ENCODE peak calls at places on chromosomes 4 and X, in seven cellular contexts. One of them, this sample, is unnamed.

GRCh38 chr4:99510721-99511120 is at the start of gene C4orf17:
- DNase-seq in stomach: no peak
- DNase-seq in upper lobe of right lung: no peak
- DNase-seq in cardiac fibroblast: no peak
- DNase-seq in left lung: no peak
- DNase-seq in BJ: no peak
- DNase-seq in tibial nerve: no peak
- DNase-seq in this sample: no peak

GRCh38 chr4:105194328-105195231 is 47.9 kb downstream of the TET2 start:
- DNase-seq in tibial nerve: no peak
- DNase-seq in stomach: no peak
- DNase-seq in BJ: no peak
- DNase-seq in cardiac fibroblast: no peak
- DNase-seq in upper lobe of right lung: no peak
- DNase-seq in left lung: no peak
- DNase-seq in this sample: no peak

GRCh38 chr4:38002451-38003071 is 42.4 kb downstream of the PTTG2 start:
- DNase-seq in BJ: no peak
- DNase-seq in cardiac fibroblast: no peak
- DNase-seq in upper lobe of right lung: no peak
- DNase-seq in left lung: no peak
- DNase-seq in tibial nerve: no peak
- DNase-seq in stomach: no peak
- DNase-seq in this sample: no peak

GRCh38 chr4:54872246-54872645 is 214.5 kb downstream of the KIT start:
- DNase-seq in cardiac fibroblast: no peak
- DNase-seq in stomach: no peak
- DNase-seq in BJ: peak; percentile 40
- DNase-seq in left lung: no peak
- DNase-seq in tibial nerve: no peak
- DNase-seq in upper lobe of right lung: no peak
- DNase-seq in this sample: no peak

GRCh38 chr4:147707892-147708672 is 23.8 kb upstream of the ARHGAP10 start:
- DNase-seq in stomach: peak; percentile 68
- DNase-seq in tibial nerve: peak; percentile 85
- DNase-seq in cardiac fibroblast: peak; percentile 67
- DNase-seq in BJ: no peak
- DNase-seq in left lung: no peak
- DNase-seq in upper lobe of right lung: no peak
- DNase-seq in this sample: no peak

GRCh38 chrX:134792077-134792476 is 133.8 kb upstream of the PLAC1 start:
- DNase-seq in tibial nerve: no peak
- DNase-seq in upper lobe of right lung: no peak
- DNase-seq in BJ: no peak
- DNase-seq in cardiac fibroblast: no peak
- DNase-seq in stomach: no peak
- DNase-seq in left lung: no peak
- DNase-seq in this sample: no peak

GRCh38 chrX:18964880-18965279 is 19.0 kb downstream of the PHKA2 start:
- DNase-seq in cardiac fibroblast: peak; percentile 14
- DNase-seq in tibial nerve: no peak
- DNase-seq in BJ: no peak
- DNase-seq in left lung: no peak
- DNase-seq in stomach: no peak
- DNase-seq in upper lobe of right lung: no peak
- DNase-seq in this sample: no peak

GRCh38 chr4:142314183-142314582 is 531.9 kb downstream of the INPP4B start:
- DNase-seq in left lung: no peak
- DNase-seq in stomach: no peak
- DNase-seq in tibial nerve: no peak
- DNase-seq in cardiac fibroblast: no peak
- DNase-seq in BJ: no peak
- DNase-seq in upper lobe of right lung: no peak
- DNase-seq in this sample: no peak

GRCh38 chr4:88989990-88990389 is 67.0 kb downstream of the FAM13A start:
- DNase-seq in left lung: no peak
- DNase-seq in tibial nerve: no peak
- DNase-seq in stomach: no peak
- DNase-seq in cardiac fibroblast: peak; percentile 27
- DNase-seq in BJ: no peak
- DNase-seq in upper lobe of right lung: no peak
- DNase-seq in this sample: no peak

GRCh38 chrX:82748901-82749505 is 759.1 kb upstream of the POU3F4 start:
- DNase-seq in cardiac fibroblast: no peak
- DNase-seq in upper lobe of right lung: no peak
- DNase-seq in tibial nerve: no peak
- DNase-seq in stomach: no peak
- DNase-seq in BJ: no peak
- DNase-seq in left lung: no peak
- DNase-seq in this sample: no peak

GRCh38 chrX:29787666-29788065 is 427.7 kb upstream of the MAGEB2 start:
- DNase-seq in tibial nerve: no peak
- DNase-seq in left lung: no peak
- DNase-seq in upper lobe of right lung: no peak
- DNase-seq in BJ: no peak
- DNase-seq in stomach: no peak
- DNase-seq in cardiac fibroblast: no peak
- DNase-seq in this sample: no peak

GRCh38 chrX:45781901-45782553 is 581.4 kb upstream of the DIPK2B start:
- DNase-seq in tibial nerve: no peak
- DNase-seq in BJ: no peak
- DNase-seq in stomach: no peak
- DNase-seq in cardiac fibroblast: peak; percentile 73
- DNase-seq in left lung: no peak
- DNase-seq in upper lobe of right lung: no peak
- DNase-seq in this sample: no peak

GRCh38 chr4:52852041-52852440 is 10.1 kb upstream of the RASL11B start:
- DNase-seq in BJ: no peak
- DNase-seq in upper lobe of right lung: no peak
- DNase-seq in cardiac fibroblast: no peak
- DNase-seq in stomach: no peak
- DNase-seq in left lung: no peak
- DNase-seq in tibial nerve: no peak
- DNase-seq in this sample: no peak

GRCh38 chrX:154463611-154464220 is 5.6 kb downstream of the PLXNA3 start:
- DNase-seq in upper lobe of right lung: no peak
- DNase-seq in tibial nerve: no peak
- DNase-seq in left lung: no peak
- DNase-seq in cardiac fibroblast: no peak
- DNase-seq in stomach: no peak
- DNase-seq in BJ: no peak
- DNase-seq in this sample: no peak

GRCh38 chr4:170395773-170396172 is 306.0 kb upstream of the AADAT start:
- DNase-seq in upper lobe of right lung: no peak
- DNase-seq in left lung: no peak
- DNase-seq in BJ: no peak
- DNase-seq in tibial nerve: no peak
- DNase-seq in stomach: no peak
- DNase-seq in cardiac fibroblast: no peak
- DNase-seq in this sample: no peak

GRCh38 chr4:56410247-56410646 is 23.0 kb upstream of the AASDH start:
- DNase-seq in stomach: peak; percentile 47
- DNase-seq in cardiac fibroblast: peak; percentile 98
- DNase-seq in BJ: peak; percentile 96
- DNase-seq in tibial nerve: peak; percentile 78
- DNase-seq in left lung: peak; percentile 36
- DNase-seq in upper lobe of right lung: no peak
- DNase-seq in this sample: peak; percentile 95
- H3K4me3 ChIP-seq in stomach: no peak overlapping the region
- H3K4me3 ChIP-seq in cardiac fibroblast: peak overlapping the region; percentile 19
- H3K4me3 ChIP-seq in BJ: peak overlapping the region; percentile 30
- H3K4me3 ChIP-seq in tibial nerve: peak overlapping the region; percentile 13
- H3K4me3 ChIP-seq in left lung: no peak overlapping the region
- H3K4me3 ChIP-seq in upper lobe of right lung: peak overlapping the region; percentile 30
- H3K4me3 ChIP-seq in this sample: peak overlapping the region; percentile 36

DNA sequence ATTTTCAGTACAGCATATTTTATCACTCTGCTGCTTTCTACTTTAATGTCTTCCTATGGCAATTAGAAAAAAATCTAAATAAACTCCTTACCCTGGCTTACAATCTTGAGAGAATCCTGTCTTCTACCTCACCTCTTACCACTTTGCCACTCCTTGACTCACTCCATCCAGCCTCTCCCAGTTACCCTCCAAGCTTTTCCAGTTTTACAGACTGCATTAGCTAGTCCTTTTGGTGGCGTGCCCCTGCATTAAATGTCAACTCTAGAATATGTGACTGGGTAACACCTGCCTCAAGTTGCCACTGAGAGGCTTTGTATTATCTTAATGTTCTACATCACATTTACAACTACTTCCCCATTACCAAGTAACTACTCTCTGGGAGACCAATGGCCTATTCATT is 7.5 kb upstream of the CDKL2 start:
- DNase-seq in tibial nerve: no peak
- DNase-seq in stomach: no peak
- DNase-seq in upper lobe of right lung: no peak
- DNase-seq in cardiac fibroblast: no peak
- DNase-seq in BJ: no peak
- DNase-seq in left lung: no peak
- DNase-seq in this sample: no peak
- TF ChIP-seq CTCF in tibial nerve: no peak
- TF ChIP-seq CTCF in stomach: no peak
- TF ChIP-seq CTCF in upper lobe of right lung: no peak
- TF ChIP-seq CTCF in cardiac fibroblast: no peak
- TF ChIP-seq CTCF in BJ: no peak
- TF ChIP-seq CTCF in left lung: no peak
- TF ChIP-seq CTCF in this sample: no peak

GRCh38 chrX:130523460-130524394 is 121.9 kb downstream of the RBMX2 start:
- DNase-seq in BJ: no peak
- DNase-seq in cardiac fibroblast: peak; percentile 1
- DNase-seq in upper lobe of right lung: no peak
- DNase-seq in tibial nerve: peak; percentile 17
- DNase-seq in stomach: peak; percentile 46
- DNase-seq in left lung: no peak
- DNase-seq in this sample: peak; percentile 4
- H3K4me3 ChIP-seq in BJ: peak overlapping the region; percentile 43
- H3K4me3 ChIP-seq in cardiac fibroblast: peak overlapping the region; percentile 40
- H3K4me3 ChIP-seq in upper lobe of right lung: peak overlapping the region; percentile 25
- H3K4me3 ChIP-seq in tibial nerve: peak overlapping the region; percentile 32
- H3K4me3 ChIP-seq in stomach: peak overlapping the region; percentile 31
- H3K4me3 ChIP-seq in left lung: no peak overlapping the region
- H3K4me3 ChIP-seq in this sample: peak overlapping the region; percentile 46

GRCh38 chrX:13764765-13765164 is 30.2 kb downstream of the OFD1 start:
- DNase-seq in BJ: no peak
- DNase-seq in upper lobe of right lung: no peak
- DNase-seq in stomach: peak; percentile 60
- DNase-seq in cardiac fibroblast: peak; percentile 12
- DNase-seq in tibial nerve: no peak
- DNase-seq in left lung: no peak
- DNase-seq in this sample: no peak
- TF ChIP-seq CTCF in BJ: no peak
- TF ChIP-seq CTCF in upper lobe of right lung: peak; percentile 12
- TF ChIP-seq CTCF in stomach: peak; percentile 43
- TF ChIP-seq CTCF in cardiac fibroblast: peak; percentile 11
- TF ChIP-seq CTCF in tibial nerve: peak; percentile 23
- TF ChIP-seq CTCF in left lung: no peak
- TF ChIP-seq CTCF in this sample: peak; percentile 53

GRCh38 chr4:2817701-2818350 is 24.9 kb downstream of the SH3BP2 start:
- DNase-seq in BJ: no peak
- DNase-seq in upper lobe of right lung: peak; percentile 83
- DNase-seq in tibial nerve: no peak
- DNase-seq in left lung: no peak
- DNase-seq in stomach: no peak
- DNase-seq in cardiac fibroblast: no peak
- DNase-seq in this sample: no peak
- H3K4me3 ChIP-seq in BJ: peak overlapping the region; percentile 47
- H3K4me3 ChIP-seq in upper lobe of right lung: peak overlapping the region; percentile 53
- H3K4me3 ChIP-seq in tibial nerve: peak overlapping the region; percentile 57
- H3K4me3 ChIP-seq in left lung: peak overlapping the region; percentile 56
- H3K4me3 ChIP-seq in stomach: peak overlapping the region; percentile 60
- H3K4me3 ChIP-seq in cardiac fibroblast: peak overlapping the region; percentile 57
- H3K4me3 ChIP-seq in this sample: peak overlapping the region; percentile 62

DNA sequence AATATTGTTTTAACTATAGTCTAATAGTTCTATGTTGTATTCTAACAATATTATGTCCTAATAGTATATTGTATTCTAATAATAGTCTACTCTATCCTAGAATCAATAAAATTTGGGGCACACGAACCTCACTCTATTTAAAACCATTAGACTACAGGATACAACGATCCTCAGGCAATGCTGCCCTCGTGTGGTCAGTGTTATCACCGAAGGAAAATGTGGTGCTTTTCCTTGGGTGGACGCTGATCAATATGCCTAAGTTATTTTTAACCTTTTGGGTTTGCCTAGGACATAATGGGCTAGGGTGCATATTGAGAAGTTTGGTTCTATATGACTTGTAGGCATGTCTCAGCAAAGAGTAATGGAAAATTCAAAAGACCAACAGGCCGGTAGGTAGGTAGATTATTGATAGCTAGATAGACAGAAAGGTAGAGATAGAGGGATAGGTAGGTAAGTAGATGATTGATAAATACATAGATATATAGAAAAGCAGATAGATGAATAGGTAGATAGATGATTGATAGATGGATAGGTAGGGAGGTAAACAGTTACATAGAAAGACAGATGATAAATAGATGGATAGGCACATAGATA is 75.1 kb downstream of the PRKX start:
- DNase-seq in stomach: peak; percentile 53
- DNase-seq in tibial nerve: peak; percentile 29
- DNase-seq in cardiac fibroblast: peak; percentile 46
- DNase-seq in left lung: no peak
- DNase-seq in upper lobe of right lung: no peak
- DNase-seq in BJ: no peak
- DNase-seq in this sample: no peak
- TF ChIP-seq CTCF in stomach: peak; percentile 51
- TF ChIP-seq CTCF in tibial nerve: peak; percentile 30
- TF ChIP-seq CTCF in cardiac fibroblast: peak; percentile 47
- TF ChIP-seq CTCF in left lung: peak; percentile 58
- TF ChIP-seq CTCF in upper lobe of right lung: peak; percentile 53
- TF ChIP-seq CTCF in BJ: peak; percentile 53
- TF ChIP-seq CTCF in this sample: peak; percentile 75

DNA sequence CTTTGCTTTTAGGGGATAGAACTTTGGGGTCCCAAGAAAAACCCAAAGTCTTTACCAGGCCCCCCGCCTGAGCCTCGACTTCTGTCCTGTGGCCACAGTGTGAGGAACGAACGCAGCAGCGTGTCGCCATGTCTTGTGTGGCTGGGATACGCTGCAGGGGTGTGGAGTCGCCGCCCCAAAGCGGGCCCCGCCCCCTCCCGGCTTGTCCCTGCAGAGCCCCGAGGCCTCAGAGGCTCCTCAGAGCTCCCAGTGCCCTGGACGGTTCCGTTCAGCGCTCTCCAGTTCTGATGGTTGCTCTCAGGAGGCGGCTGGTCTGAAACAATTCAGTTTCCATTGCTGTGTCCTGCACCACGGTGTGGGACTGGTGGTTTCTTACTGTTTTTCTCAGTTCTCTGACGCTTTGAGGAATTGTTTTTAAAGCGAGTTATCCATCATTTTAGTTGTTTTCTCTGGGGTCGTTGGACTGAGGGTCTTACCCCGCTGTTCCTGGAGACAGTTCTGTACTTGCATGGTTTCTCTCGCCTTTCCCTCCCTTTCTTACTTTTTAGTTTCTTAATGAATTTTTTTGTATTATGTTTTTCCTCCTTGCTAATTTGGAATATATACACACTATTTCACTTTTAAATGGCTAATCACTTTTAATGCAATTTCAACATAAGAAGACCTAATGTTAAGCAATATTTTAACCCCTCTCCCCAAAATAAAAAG is 1.6 kb upstream of the IDUA start:
- DNase-seq in tibial nerve: peak; percentile 38
- DNase-seq in upper lobe of right lung: peak; percentile 94
- DNase-seq in BJ: no peak
- DNase-seq in stomach: peak; percentile 88
- DNase-seq in left lung: peak; percentile 84
- DNase-seq in cardiac fibroblast: peak; percentile 33
- DNase-seq in this sample: no peak
- H3K4me3 ChIP-seq in tibial nerve: peak overlapping the region; percentile 14
- H3K4me3 ChIP-seq in upper lobe of right lung: peak overlapping the region; percentile 28
- H3K4me3 ChIP-seq in BJ: peak overlapping the region; percentile 24
- H3K4me3 ChIP-seq in stomach: no peak overlapping the region
- H3K4me3 ChIP-seq in left lung: peak overlapping the region; percentile 10
- H3K4me3 ChIP-seq in cardiac fibroblast: peak overlapping the region; percentile 14
- H3K4me3 ChIP-seq in this sample: peak overlapping the region; percentile 32